ENCODE peak calls at places on chromosomes 4 and X, in four cellular contexts. G, O, Q and J are unnamed samples. For H3K9me3, the result is how much of the 10 kb centered on the place peaks cover.

GRCh38 chrX:47218920-47219815 is 687 bp downstream of the CDK16 start:
- DNase-seq in O (no peak), G (peak), Q (no peak), J (peak)

GRCh38 chr4:6368096-6368495 is 98.4 kb downstream of the WFS1 start:
- DNase-seq in Q (no peak), G (no peak), O (no peak), J (no peak)

GRCh38 chr4:138916763-138917162 is 98.8 kb upstream of the NOCT start:
- DNase-seq in Q (no peak), G (no peak), O (no peak), J (no peak)

GRCh38 chrX:15617111-15617510 is 16.4 kb upstream of the ACE2 start:
- DNase-seq in G (no peak), Q (no peak), O (no peak), J (no peak)

GRCh38 chr4:159175165-159175988 is 72.5 kb downstream of the RAPGEF2 start:
- DNase-seq in Q (peak), O (peak), G (peak), J (peak)

GRCh38 chr4:5710962-5711478 is at the start of gene EVC:
- DNase-seq in O (peak), Q (peak), G (peak), J (peak)

GRCh38 chr4:78205601-78206000 is 148.5 kb downstream of the FRAS1 start:
- DNase-seq in O (no peak), G (no peak), Q (peak), J (no peak)

GRCh38 chrX:73390628-73391567 is 56.0 kb upstream of the CDX4 start:
- DNase-seq in O (no peak), G (no peak), Q (no peak), J (no peak)

GRCh38 chrX:10190367-10190766 is 33.6 kb downstream of the CLCN4 start:
- DNase-seq in G (peak), Q (peak), O (peak), J (no peak)

GRCh38 chr4:114654607-114655006 is 56.0 kb downstream of the UGT8 start:
- DNase-seq in G (no peak), O (no peak), Q (no peak), J (no peak)

GRCh38 chrX:110086916-110087484 is 84.1 kb downstream of the TMEM164 start:
- DNase-seq in Q (peak), G (no peak), O (no peak), J (no peak)

GRCh38 chr4:11566440-11567022 is 137.8 kb upstream of the HS3ST1 start:
- DNase-seq in Q (no peak), G (no peak), O (no peak), J (no peak)

GRCh38 chr4:120753854-120754253 is 168.7 kb downstream of the PRDM5 start:
- DNase-seq in O (no peak), G (no peak), Q (no peak), J (no peak)

GRCh38 chrX:40003982-40004535 is 93.7 kb downstream of the BCOR start:
- DNase-seq in Q (no peak), G (no peak), O (no peak), J (no peak)

GRCh38 chrX:153659268-153659667 is 12.3 kb downstream of the DUSP9 start:
- DNase-seq in O (no peak), G (no peak), Q (no peak), J (no peak)

GRCh38 chr4:148447672-148448071 is 5.5 kb upstream of the NR3C2 start:
- DNase-seq in O (no peak), Q (no peak), G (peak), J (no peak)

GRCh38 chr4:17189322-17189721 is 290.9 kb upstream of the LDB2 start:
- DNase-seq in G (no peak), O (peak), Q (no peak), J (no peak)

GRCh38 chr4:68465058-68465457 is 17.8 kb downstream of the TMPRSS11E start:
- DNase-seq in G (no peak), O (no peak), Q (no peak), J (no peak)

GRCh38 chrX:30906726-30907125 is 17.7 kb upstream of the TAB3 start:
- DNase-seq in G (no peak), Q (no peak), O (no peak), J (no peak)

GRCh38 chr4:184785813-184786212 is 40.0 kb downstream of the ACSL1 start:
- DNase-seq in G (no peak), Q (no peak), O (no peak), J (no peak)

GRCh38 chr4:54902261-54902660 is 223.1 kb downstream of the KDR start:
- DNase-seq in G (no peak), O (no peak), Q (no peak), J (no peak)

GRCh38 chr4:128483816-128484215 is 196.2 kb upstream of the PGRMC2 start:
- DNase-seq in O (no peak), Q (no peak), G (no peak), J (no peak)

GRCh38 chrX:106672527-106672926 is 54.0 kb upstream of the RNF128 start:
- DNase-seq in G (no peak), Q (no peak), O (no peak), J (no peak)

GRCh38 chrX:154731881-154732280 is 19.0 kb downstream of the GAB3 start:
- DNase-seq in Q (no peak), G (no peak), O (no peak), J (no peak)

GRCh38 chr4:76550966-76551780 is 116.1 kb downstream of the SHROOM3 start:
- DNase-seq in Q (no peak), O (no peak), G (no peak), J (no peak)

GRCh38 chrX:43505759-43506158 is 150.3 kb upstream of the MAOA start:
- DNase-seq in O (no peak), Q (no peak), G (no peak), J (no peak)

GRCh38 chr4:188023682-188024081 is 28.1 kb downstream of the ZFP42 start:
- DNase-seq in G (no peak), Q (no peak), O (no peak), J (no peak)

GRCh38 chr4:96102541-96103018 is 262.7 kb downstream of the PDHA2 start:
- DNase-seq in O (no peak), G (no peak), Q (no peak), J (no peak)

GRCh38 chrX:141341341-141341740 is 99.0 kb upstream of the SPANXC start:
- DNase-seq in G (no peak), O (no peak), Q (no peak), J (no peak)

GRCh38 chr4:85761803-85762202 is 286.9 kb downstream of the ARHGAP24 start:
- DNase-seq in G (peak), O (peak), Q (no peak), J (peak)

GRCh38 chrX:40097101-40097491 is 662 bp downstream of the BCOR start:
- DNase-seq in G (no peak), Q (no peak), O (no peak), J (no peak)

GRCh38 chr4:169307581-169307980 is 36.8 kb upstream of the SH3RF1 start:
- DNase-seq in G (no peak), O (no peak), Q (peak), J (no peak)

GRCh38 chr4:38157592-38157991 is 197.4 kb downstream of the PTTG2 start:
- DNase-seq in O (no peak), G (no peak), Q (no peak), J (no peak)

GRCh38 chrX:136353519-136354095 is 52.8 kb downstream of the ADGRG4 start:
- DNase-seq in O (no peak), Q (no peak), G (no peak), J (no peak)

GRCh38 chrX:130173190-130173895 is 1.6 kb downstream of the RAB33A start:
- DNase-seq in O (peak), G (peak), Q (no peak), J (peak)
- TF ChIP-seq POLR2A in O (no peak), G (no peak), Q (no peak), J (no peak)

GRCh38 chr4:22094217-22094616 is 145.6 kb upstream of the KCNIP4 start:
- DNase-seq in O (no peak), G (no peak), Q (no peak), J (no peak)
- H3K9me3 ChIP-seq in O (under half), G (under half), Q (under half), J (under half)

DNA sequence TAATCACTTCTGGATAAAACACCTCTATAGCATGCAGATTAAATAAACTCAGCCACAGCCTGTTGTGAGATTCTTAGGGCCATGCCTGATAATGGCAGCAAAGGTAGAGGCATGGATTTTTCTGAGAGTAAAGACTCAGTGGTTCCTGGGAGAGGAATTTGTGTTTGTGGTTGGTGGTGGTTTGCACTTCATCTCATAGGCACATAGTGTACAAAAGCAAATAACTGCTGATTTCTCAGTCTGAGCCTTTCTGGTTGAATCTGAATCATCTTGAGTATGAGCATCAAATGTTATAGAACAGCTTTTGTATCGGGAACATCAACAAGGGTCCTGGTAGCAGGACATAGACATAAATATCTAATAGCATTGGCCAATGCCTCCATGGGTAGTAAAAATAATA is 274.3 kb downstream of the FRMPD4 start:
- DNase-seq in O (no peak), Q (no peak), G (no peak), J (no peak)
- TF ChIP-seq EP300 in O (no peak), Q (no peak), G (no peak), J (no peak)

DNA sequence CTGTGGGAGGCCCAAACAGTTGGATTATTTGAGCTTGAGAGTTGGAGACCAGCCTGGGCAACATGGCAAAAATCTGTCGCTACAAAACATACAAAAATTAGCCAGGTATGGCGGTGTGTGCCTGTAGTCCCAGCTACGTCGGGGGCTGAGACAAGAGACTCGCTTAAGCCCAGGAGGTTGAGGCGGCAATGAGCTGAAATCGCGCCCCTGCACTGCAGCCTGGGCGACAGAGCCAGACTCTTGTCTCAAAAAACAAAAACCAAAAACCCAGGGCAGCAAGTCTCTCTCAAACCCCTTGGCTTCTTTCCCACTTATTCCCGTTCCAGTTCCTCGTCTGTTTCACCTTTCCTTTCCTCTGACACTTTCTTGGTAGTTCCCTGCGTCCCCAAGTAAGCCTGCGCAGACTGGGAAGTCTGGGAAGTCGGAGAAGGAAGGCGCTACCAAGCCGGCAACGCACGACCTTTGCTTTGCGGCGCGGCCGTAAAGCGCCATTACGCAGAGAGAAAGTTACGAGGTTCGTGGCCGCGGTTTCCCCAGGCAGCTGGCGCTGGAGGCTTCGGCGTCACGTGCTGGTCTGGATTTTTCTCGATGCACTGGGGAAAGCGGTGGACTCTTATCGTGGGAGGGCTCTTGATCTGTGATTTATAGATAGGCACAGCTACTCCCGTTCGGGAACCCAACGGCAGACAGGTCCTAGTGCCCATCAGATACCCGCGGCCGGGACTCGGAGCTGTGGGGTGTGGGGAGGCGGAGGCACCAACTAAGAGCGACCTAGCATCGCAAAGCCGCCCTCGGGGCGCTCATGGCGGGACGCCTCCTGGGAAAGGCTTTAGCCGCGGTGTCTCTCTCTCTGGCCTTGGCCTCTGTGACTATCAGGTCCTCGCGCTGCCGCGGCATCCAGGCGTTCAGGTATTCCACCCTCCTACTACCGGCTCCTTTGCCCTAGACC is at the start of gene NUDT9:
- DNase-seq in Q (peak), G (peak), O (peak), J (peak)
- TF ChIP-seq POLR2A in Q (peak), G (peak), O (peak), J (peak)

DNA sequence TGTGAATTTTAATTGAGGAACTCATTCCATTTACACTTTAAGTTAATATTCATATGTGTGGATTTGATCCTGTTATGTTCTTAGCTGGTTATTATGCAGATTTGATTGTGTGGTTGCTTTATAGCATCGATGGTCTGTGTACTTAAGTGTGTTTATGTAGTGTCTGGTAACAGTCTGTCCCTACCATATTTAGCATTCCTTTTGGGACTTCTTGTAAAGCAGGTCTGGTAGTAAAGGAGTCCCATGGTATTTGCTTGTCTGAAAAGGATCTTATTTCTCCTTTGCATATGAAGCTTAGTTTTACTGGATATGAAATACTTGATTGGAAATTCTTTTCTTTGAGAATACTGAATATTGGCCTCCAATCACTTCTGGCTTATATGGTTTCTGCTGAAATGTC is 76.6 kb downstream of the KLF8 start:
- DNase-seq in O (no peak), Q (no peak), G (no peak), J (no peak)
- H3K9me3 ChIP-seq in O (under half), Q (under half), G (under half), J (under half)

DNA sequence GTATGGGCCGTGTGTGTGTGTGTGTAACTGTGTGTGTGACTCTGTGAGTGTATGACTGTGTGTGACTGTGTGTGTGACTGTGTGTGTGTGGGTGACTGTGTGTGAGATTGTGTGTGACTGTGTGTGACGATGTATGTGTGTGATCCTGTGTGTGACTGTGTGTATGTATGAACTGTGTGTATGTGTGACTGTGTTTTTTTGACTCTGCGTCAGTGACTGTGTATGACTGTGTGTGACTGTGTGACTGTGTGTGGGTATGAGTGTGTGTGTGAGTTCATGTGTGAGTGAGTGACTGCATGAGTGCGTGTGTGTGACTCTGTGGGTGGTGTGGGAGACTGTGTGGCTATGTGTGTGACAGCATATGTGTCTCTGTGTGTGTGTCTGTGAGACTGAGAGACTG is 81.8 kb downstream of the ZNF718 start:
- DNase-seq in Q (no peak), G (no peak), O (no peak), J (no peak)
- TF ChIP-seq EP300 in Q (no peak), G (no peak), O (no peak), J (no peak)

GRCh38 chr4:152535236-152535902 is 523 bp downstream of the FBXW7 start:
- DNase-seq in G (peak), Q (no peak), O (no peak), J (peak)
- TF ChIP-seq POLR2A in G (no peak), Q (no peak), O (no peak), J (no peak)